ENCODE peak calls at places on chromosomes 6 and 20, in five cellular contexts. J is Calu3; U is stimulated activated CD4-positive, alpha-beta T cell treated with anti-CD3 and anti-CD28 coated beads, Interleukin-4, amount 100 ng/mL, for 1 hour; D is cardiac muscle cell; T is activated CD8-positive, alpha-beta memory T cell treated with anti-CD3 and anti-CD28 coated beads, Interleukin-2, amount 10 ng/mL, durations not matched to agents 7 days and 5 days. S is an unnamed sample.

GRCh38 chr6:168641455-168641854 is 200.5 kb downstream of the SMOC2 start:
- DNase-seq in J (no peak), U (no peak), D (peak; percentile 36), T (no peak), S (no peak)

GRCh38 chr6:26157150-26157837 is 70.1 kb downstream of the HFE start:
- DNase-seq in J (peak; percentile 71), U (peak; percentile 48), D (peak; percentile 65), T (peak; percentile 91), S (peak; percentile 38)

GRCh38 chr20:45059022-45059728 is 41.8 kb downstream of the KCNS1 start:
- DNase-seq in J (no peak), U (no peak), D (peak; percentile 68), T (no peak), S (peak; percentile 34)

GRCh38 chr20:45341579-45341938 is 6.7 kb downstream of the SDC4 start:
- DNase-seq in J (no peak), U (no peak), D (no peak), T (no peak), S (no peak)

GRCh38 chr20:41268917-41269652 is 48.4 kb downstream of the ZHX3 start:
- DNase-seq in J (no peak), U (no peak), D (no peak), T (no peak), S (no peak)

GRCh38 chr20:38453941-38454340 is 18.7 kb upstream of the RALGAPB start:
- DNase-seq in J (no peak), U (no peak), D (no peak), T (no peak), S (no peak)

GRCh38 chr6:41159415-41160082 is 3.4 kb downstream of the TREM2 start:
- DNase-seq in J (no peak), U (no peak), D (peak; percentile 52), T (no peak), S (no peak)

GRCh38 chr20:58433759-58434158 is 44.7 kb downstream of the VAPB start:
- DNase-seq in J (no peak), U (no peak), D (peak; percentile 83), T (no peak), S (no peak)

GRCh38 chr6:85726206-85726605 is 83.5 kb upstream of the SYNCRIP start:
- DNase-seq in J (no peak), U (no peak), D (no peak), T (no peak), S (no peak)

GRCh38 chr6:51569594-51569993 is 517.8 kb downstream of the PKHD1 start:
- DNase-seq in J (no peak), U (no peak), D (no peak), T (no peak), S (no peak)

GRCh38 chr20:44017211-44017610 is 102.6 kb downstream of the TOX2 start:
- DNase-seq in J (no peak), U (no peak), D (no peak), T (no peak), S (no peak)

GRCh38 chr6:31111712-31112111 is 663 bp downstream of the C6orf15 start:
- DNase-seq in J (no peak), U (no peak), D (no peak), T (no peak), S (no peak)

GRCh38 chr6:145020543-145020942 is 714.8 kb downstream of the EPM2A start:
- DNase-seq in J (no peak), U (no peak), D (no peak), T (no peak), S (no peak)

GRCh38 chr6:43129434-43130194 is 41.5 kb upstream of the SRF start:
- DNase-seq in J (peak; percentile 72), U (peak; percentile 15), D (peak; percentile 50), T (no peak), S (no peak)

GRCh38 chr20:19021406-19022117 is 190.9 kb upstream of the SLC24A3 start:
- DNase-seq in J (no peak), U (no peak), D (no peak), T (no peak), S (no peak)

GRCh38 chr6:170279977-170280688 is 10.7 kb downstream of the DLL1 start:
- DNase-seq in J (peak; percentile 51), U (peak; percentile 52), D (peak; percentile 33), T (peak; percentile 59), S (no peak)

GRCh38 chr6:124056884-124057283 is 253.2 kb downstream of the NKAIN2 start:
- DNase-seq in J (no peak), U (no peak), D (no peak), T (no peak), S (no peak)

GRCh38 chr6:11770546-11771466 is 7.8 kb downstream of the ADTRP start:
- DNase-seq in J (peak; percentile 61), U (no peak), D (peak; percentile 99), T (no peak), S (no peak)

GRCh38 chr6:148177589-148178233 is 164.9 kb upstream of the SASH1 start:
- DNase-seq in J (peak; percentile 57), U (peak; percentile 21), D (peak; percentile 79), T (no peak), S (peak; percentile 73)

GRCh38 chr6:15426395-15426794 is 180.5 kb downstream of the JARID2 start:
- DNase-seq in J (no peak), U (no peak), D (no peak), T (no peak), S (no peak)

GRCh38 chr6:20403766-20404640 is 2.3 kb downstream of the E2F3 start:
- DNase-seq in J (peak; percentile 39), U (peak; percentile 78), D (peak; percentile 63), T (peak; percentile 89), S (no peak)

GRCh38 chr20:44830523-44830922 is 20.2 kb upstream of the RIMS4 start:
- DNase-seq in J (no peak), U (no peak), D (no peak), T (no peak), S (no peak)

GRCh38 chr6:45658958-45659357 is 281.2 kb upstream of the SUPT3H start:
- DNase-seq in J (no peak), U (no peak), D (no peak), T (no peak), S (peak; percentile 65)

GRCh38 chr6:154703094-154703493 is 30.1 kb upstream of the SCAF8 start:
- DNase-seq in J (no peak), U (no peak), D (no peak), T (no peak), S (no peak)

GRCh38 chr6:56268266-56268665 is 20.9 kb upstream of the COL21A1 start:
- DNase-seq in J (no peak), U (no peak), D (no peak), T (no peak), S (no peak)

GRCh38 chr6:157172830-157173536 is 150.3 kb downstream of the TMEM242 start:
- DNase-seq in J (no peak), U (no peak), D (no peak), T (no peak), S (no peak)

GRCh38 chr6:26363882-26364825 is 844 bp upstream of the BTN3A2 start:
- DNase-seq in J (no peak), U (no peak), D (peak; percentile 30), T (peak; percentile 41), S (no peak)

GRCh38 chr6:34523441-34524206 is 32.5 kb downstream of the SPDEF start:
- DNase-seq in J (no peak), U (no peak), D (no peak), T (no peak), S (no peak)